ENCODE peak calls at places on chromosomes 5 and 9, in eight cellular contexts. C is iPS DF 6.9; G is hippocampal formation; V is activated effector memory CD4-positive, alpha-beta T cell treated with Interleukin-2 at 50 U/mL for 16 hours; O is substantia nigra; X is activated naive CD4-positive, alpha-beta T cell treated with anti-CD3 and anti-CD28 coated beads, Interleukin-2, amount 50 U/mL, for 16 hours; B is CD4-positive, alpha-beta T cell; D is Right ventricle myocardium inferior. H is an unnamed sample.

GRCh38 chr5:162444129-162444762 is 376.7 kb downstream of the GABRG2 start:
- DNase-seq in G (no peak), V (no peak), X (no peak), D (no peak), B (no peak), C (no peak), O (no peak), H (no peak)

GRCh38 chr5:126519637-126520592 is 75.1 kb downstream of the ALDH7A1 start:
- DNase-seq in X (no peak), O (no peak), G (peak), V (no peak), B (no peak), D (no peak), C (no peak), H (no peak)

GRCh38 chr5:176803027-176803942 is 7.1 kb upstream of the UNC5A start:
- DNase-seq in V (no peak), D (peak), B (no peak), C (no peak), O (no peak), G (no peak), X (no peak), H (no peak)

GRCh38 chr9:82606761-82607382 is 456.1 kb downstream of the RASEF start:
- DNase-seq in D (no peak), C (peak), X (no peak), O (no peak), G (peak), V (no peak), B (no peak), H (no peak)

GRCh38 chr9:75889577-75889976 is 896 bp upstream of the PCSK5 start:
- DNase-seq in B (no peak), D (no peak), X (no peak), V (no peak), O (no peak), G (no peak), C (no peak), H (no peak)

GRCh38 chr9:70470050-70471015 is 55.9 kb upstream of the KLF9 start:
- DNase-seq in D (no peak), C (no peak), B (no peak), G (no peak), V (no peak), O (no peak), X (no peak), H (no peak)

GRCh38 chr9:89448381-89448780 is 49.5 kb downstream of the SEMA4D start:
- DNase-seq in C (no peak), B (peak), D (peak), O (peak), V (no peak), G (peak), X (peak), H (peak)

GRCh38 chr5:145791866-145792265 is 43.3 kb downstream of the PRELID2 start:
- DNase-seq in O (no peak), V (no peak), C (no peak), D (no peak), G (no peak), B (no peak), X (no peak), H (no peak)

GRCh38 chr5:130652178-130652577 is 512.9 kb downstream of the HINT1 start:
- DNase-seq in X (no peak), V (no peak), B (no peak), C (no peak), G (no peak), D (no peak), O (no peak), H (no peak)

GRCh38 chr5:135221187-135221473 is 177.9 kb downstream of the MACROH2A1 start:
- DNase-seq in C (no peak), D (no peak), O (no peak), V (no peak), B (no peak), G (no peak), X (no peak), H (no peak)

GRCh38 chr5:175621971-175622370 is 35.9 kb upstream of the HRH2 start:
- DNase-seq in X (no peak), D (no peak), C (no peak), G (no peak), O (no peak), B (no peak), V (no peak), H (no peak)

GRCh38 chr9:90925581-90926257 is 124.1 kb downstream of the SYK start:
- DNase-seq in D (no peak), X (no peak), O (no peak), G (no peak), B (no peak), V (no peak), C (no peak), H (no peak)

GRCh38 chr5:180367300-180367699 is 14.2 kb upstream of the GFPT2 start:
- DNase-seq in O (no peak), B (no peak), C (no peak), X (no peak), V (no peak), D (no peak), G (no peak), H (no peak)

GRCh38 chr5:14706615-14707021 is 42.1 kb downstream of the OTULIN start:
- DNase-seq in O (no peak), B (peak), X (no peak), V (peak), D (no peak), C (no peak), G (no peak), H (no peak)

GRCh38 chr5:143501176-143501840 is 97.8 kb upstream of the NR3C1 start:
- DNase-seq in D (no peak), C (no peak), V (no peak), G (no peak), X (no peak), B (no peak), O (no peak), H (no peak)

GRCh38 chr9:128411373-128412119 is 9.1 kb upstream of the CERCAM start:
- DNase-seq in C (no peak), V (no peak), B (no peak), O (peak), X (no peak), D (no peak), G (no peak), H (no peak)

GRCh38 chr9:7967851-7968250 is 168.3 kb upstream of the DMAC1 start:
- DNase-seq in D (no peak), V (no peak), O (no peak), X (no peak), G (no peak), C (peak), B (no peak), H (no peak)

GRCh38 chr9:81848472-81848871 is 79.8 kb upstream of the SPATA31D4 start:
- DNase-seq in D (no peak), X (no peak), C (no peak), B (no peak), O (no peak), V (no peak), G (peak), H (no peak)

GRCh38 chr5:150616506-150616905 is 24.0 kb upstream of the SYNPO start:
- DNase-seq in V (no peak), X (no peak), D (no peak), C (no peak), O (no peak), G (no peak), B (no peak), H (no peak)

GRCh38 chr5:39146831-39147540 is 72.4 kb downstream of the FYB1 start:
- DNase-seq in C (no peak), G (peak), O (no peak), V (no peak), B (no peak), X (no peak), D (no peak), H (no peak)

GRCh38 chr9:36116593-36116992 is 19.9 kb upstream of the GLIPR2 start:
- DNase-seq in D (no peak), O (no peak), V (no peak), C (no peak), G (no peak), B (no peak), X (no peak), H (no peak)

GRCh38 chr9:3893519-3893918 is 367.7 kb upstream of the RFX3 start:
- DNase-seq in X (no peak), V (no peak), O (no peak), C (no peak), G (no peak), B (no peak), D (no peak), H (no peak)

GRCh38 chr9:91899611-91900010 is 50.4 kb downstream of the ROR2 start:
- DNase-seq in O (no peak), B (no peak), G (no peak), C (no peak), D (no peak), V (no peak), X (no peak), H (no peak)